ENCODE peak calls at places on chromosomes 4 and X, in four cellular contexts. One of them, this sample, is unnamed.
A peak's percentile ranks its signal among the peaks of the same experiment; 100 is the strongest.

GRCh38 chr4:185787926-185788679 is 23.9 kb downstream of the SORBS2 start:
- DNase-seq in DND-41: no peak
- DNase-seq in naive thymus-derived CD4-positive, alpha-beta T cell: no peak
- DNase-seq in lung: no peak
- DNase-seq in this sample: no peak

GRCh38 chrX:43505759-43506158 is 150.3 kb upstream of the MAOA start:
- DNase-seq in DND-41: no peak
- DNase-seq in naive thymus-derived CD4-positive, alpha-beta T cell: no peak
- DNase-seq in lung: no peak
- DNase-seq in this sample: no peak

GRCh38 chr4:136369073-136369472 is 1163.2 kb downstream of the PCDH18 start:
- DNase-seq in DND-41: no peak
- DNase-seq in naive thymus-derived CD4-positive, alpha-beta T cell: no peak
- DNase-seq in lung: no peak
- DNase-seq in this sample: no peak

GRCh38 chr4:154230723-154231122 is 260.9 kb downstream of the DCHS2 start:
- DNase-seq in DND-41: no peak
- DNase-seq in naive thymus-derived CD4-positive, alpha-beta T cell: no peak
- DNase-seq in lung: no peak
- DNase-seq in this sample: no peak

GRCh38 chrX:46912673-46913491 is 661 bp downstream of the JADE3 start:
- DNase-seq in DND-41: peak; percentile 63
- DNase-seq in naive thymus-derived CD4-positive, alpha-beta T cell: no peak
- DNase-seq in lung: peak; percentile 36
- DNase-seq in this sample: peak; percentile 25

GRCh38 chr4:149999485-150000074 is 78.7 kb upstream of the DCLK2 start:
- DNase-seq in DND-41: no peak
- DNase-seq in naive thymus-derived CD4-positive, alpha-beta T cell: no peak
- DNase-seq in lung: no peak
- DNase-seq in this sample: no peak

GRCh38 chr4:110198472-110199419 is at the start of gene ELOVL6:
- DNase-seq in DND-41: peak; percentile 74
- DNase-seq in naive thymus-derived CD4-positive, alpha-beta T cell: peak; percentile 4
- DNase-seq in lung: peak; percentile 46
- DNase-seq in this sample: peak; percentile 54

GRCh38 chr4:3489451-3489962 is 26.4 kb downstream of the DOK7 start:
- DNase-seq in DND-41: peak; percentile 33
- DNase-seq in naive thymus-derived CD4-positive, alpha-beta T cell: no peak
- DNase-seq in lung: no peak
- DNase-seq in this sample: no peak

GRCh38 chrX:12970691-12971202 is 4.2 kb upstream of the TMSB4X start:
- DNase-seq in DND-41: peak; percentile 75
- DNase-seq in naive thymus-derived CD4-positive, alpha-beta T cell: peak; percentile 73
- DNase-seq in lung: no peak
- DNase-seq in this sample: no peak

GRCh38 chr4:41835321-41835995 is 86.9 kb upstream of the PHOX2B start:
- DNase-seq in DND-41: no peak
- DNase-seq in naive thymus-derived CD4-positive, alpha-beta T cell: no peak
- DNase-seq in lung: no peak
- DNase-seq in this sample: no peak

DNA sequence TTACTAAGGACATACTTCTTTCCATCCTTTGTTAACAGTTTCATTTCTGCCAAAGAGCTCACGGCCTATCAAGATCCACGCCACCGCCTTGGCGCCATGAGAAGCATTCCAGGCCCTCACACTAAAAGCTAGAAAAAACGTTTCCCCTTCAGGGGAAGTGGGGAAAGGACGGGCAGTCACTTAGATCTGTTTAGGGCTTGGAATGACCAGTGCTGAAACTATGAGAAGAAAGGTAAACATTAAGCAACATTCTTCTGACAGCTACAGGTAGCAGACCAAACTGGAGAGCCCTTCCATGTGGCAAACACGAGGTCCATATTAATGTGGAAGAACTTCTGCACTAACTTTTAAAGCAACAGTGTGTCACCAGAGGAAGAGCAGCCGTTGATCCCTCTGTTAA is 146.7 kb downstream of the SH3KBP1 start:
- DNase-seq in DND-41: no peak
- DNase-seq in naive thymus-derived CD4-positive, alpha-beta T cell: no peak
- DNase-seq in lung: peak; percentile 36
- DNase-seq in this sample: no peak
- H3K9me3 ChIP-seq in DND-41: no peaks in the 10 kb centered on the region
- H3K9me3 ChIP-seq in naive thymus-derived CD4-positive, alpha-beta T cell: no peaks in the 10 kb centered on the region
- H3K9me3 ChIP-seq in lung: no peaks in the 10 kb centered on the region
- H3K9me3 ChIP-seq in this sample: no peaks in the 10 kb centered on the region

DNA sequence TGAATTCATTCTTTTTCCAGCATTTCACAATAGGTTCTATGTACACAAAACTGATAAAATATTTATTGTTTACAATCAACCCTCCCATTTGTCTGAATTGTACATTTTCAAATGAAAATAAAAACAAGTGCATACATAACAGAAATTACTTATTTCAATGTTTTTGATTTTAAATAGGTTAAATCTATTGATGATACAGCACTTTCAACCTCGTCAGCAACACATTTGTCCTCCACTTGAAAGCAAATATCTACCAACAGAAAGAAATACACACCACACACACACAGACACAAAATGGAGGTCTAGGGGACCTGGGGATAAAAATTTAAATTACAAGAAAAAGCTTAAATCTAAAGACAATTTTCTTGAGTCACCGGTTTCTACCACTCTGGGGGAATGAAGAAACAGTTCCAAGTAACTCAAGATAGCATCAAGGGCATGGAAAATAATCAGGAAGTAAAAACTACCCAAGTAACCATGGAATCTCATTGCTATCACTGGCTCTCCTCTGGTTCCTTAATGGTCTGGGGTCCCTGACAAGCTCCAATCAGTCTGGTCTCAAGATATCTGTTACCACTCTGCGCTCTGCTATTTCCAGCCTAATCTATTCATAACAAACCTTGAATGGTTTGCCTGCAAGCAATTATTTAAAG is 27.6 kb downstream of the ANKRD17 start:
- DNase-seq in DND-41: no peak
- DNase-seq in naive thymus-derived CD4-positive, alpha-beta T cell: no peak
- DNase-seq in lung: no peak
- DNase-seq in this sample: no peak
- H3K36me3 ChIP-seq in DND-41: peaks cover 43% of the 10 kb centered on the region
- H3K36me3 ChIP-seq in naive thymus-derived CD4-positive, alpha-beta T cell: no peaks in the 10 kb centered on the region
- H3K36me3 ChIP-seq in lung: peaks cover 2% of the 10 kb centered on the region
- H3K36me3 ChIP-seq in this sample: peaks cover 21% of the 10 kb centered on the region

GRCh38 chr4:373062-373839 is 35.6 kb downstream of the ZNF141 start:
- DNase-seq in DND-41: no peak
- DNase-seq in naive thymus-derived CD4-positive, alpha-beta T cell: no peak
- DNase-seq in lung: no peak
- DNase-seq in this sample: no peak

GRCh38 chr4:374298-375160 is 36.9 kb downstream of the ZNF141 start:
- DNase-seq in DND-41: no peak
- DNase-seq in naive thymus-derived CD4-positive, alpha-beta T cell: no peak
- DNase-seq in lung: no peak
- DNase-seq in this sample: no peak
- H3K9me3 ChIP-seq in DND-41: peaks cover 92% of the 10 kb centered on the region
- H3K9me3 ChIP-seq in naive thymus-derived CD4-positive, alpha-beta T cell: peaks cover 88% of the 10 kb centered on the region
- H3K9me3 ChIP-seq in lung: peaks cover 22% of the 10 kb centered on the region
- H3K9me3 ChIP-seq in this sample: peaks cover 100% of the 10 kb centered on the region

DNA sequence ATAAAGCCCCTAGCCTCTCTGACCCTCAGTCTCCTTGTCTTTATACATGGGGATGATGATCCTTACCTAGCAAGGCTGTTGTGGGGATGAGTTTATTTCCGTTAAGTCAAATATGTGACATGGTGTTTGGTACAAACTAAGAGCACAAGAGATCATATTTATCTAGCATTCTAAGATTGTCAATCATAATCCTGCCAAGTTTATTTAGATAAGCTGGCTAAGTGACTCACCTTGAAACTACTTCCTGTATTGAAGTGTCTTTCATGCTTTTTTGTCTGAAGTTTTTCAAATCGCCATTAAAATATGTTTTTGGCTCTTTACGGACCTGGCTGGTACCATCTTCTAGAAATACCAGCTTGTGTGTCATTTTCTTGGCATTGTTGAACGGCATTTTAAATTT is 30.7 kb downstream of the MAP7D3 start:
- DNase-seq in DND-41: no peak
- DNase-seq in naive thymus-derived CD4-positive, alpha-beta T cell: no peak
- DNase-seq in lung: no peak
- DNase-seq in this sample: no peak
- H3K36me3 ChIP-seq in DND-41: peaks cover 57% of the 10 kb centered on the region
- H3K36me3 ChIP-seq in naive thymus-derived CD4-positive, alpha-beta T cell: no peaks in the 10 kb centered on the region
- H3K36me3 ChIP-seq in lung: peaks cover 3% of the 10 kb centered on the region
- H3K36me3 ChIP-seq in this sample: peaks cover 78% of the 10 kb centered on the region

GRCh38 chr4:138935-139334 is 14.6 kb downstream of the ZNF718 start:
- DNase-seq in DND-41: no peak
- DNase-seq in naive thymus-derived CD4-positive, alpha-beta T cell: no peak
- DNase-seq in lung: no peak
- DNase-seq in this sample: no peak
- H3K9me3 ChIP-seq in DND-41: peaks cover 74% of the 10 kb centered on the region
- H3K9me3 ChIP-seq in naive thymus-derived CD4-positive, alpha-beta T cell: peaks cover 80% of the 10 kb centered on the region
- H3K9me3 ChIP-seq in lung: peaks cover 40% of the 10 kb centered on the region
- H3K9me3 ChIP-seq in this sample: peaks cover 100% of the 10 kb centered on the region

GRCh38 chr4:16171831-16172230 is 54.4 kb downstream of the TAPT1 start:
- DNase-seq in DND-41: no peak
- DNase-seq in naive thymus-derived CD4-positive, alpha-beta T cell: no peak
- DNase-seq in lung: no peak
- DNase-seq in this sample: no peak
- H3K36me3 ChIP-seq in DND-41: peaks cover 67% of the 10 kb centered on the region
- H3K36me3 ChIP-seq in naive thymus-derived CD4-positive, alpha-beta T cell: peaks cover 6% of the 10 kb centered on the region
- H3K36me3 ChIP-seq in lung: peaks cover 11% of the 10 kb centered on the region
- H3K36me3 ChIP-seq in this sample: peaks cover 86% of the 10 kb centered on the region

DNA sequence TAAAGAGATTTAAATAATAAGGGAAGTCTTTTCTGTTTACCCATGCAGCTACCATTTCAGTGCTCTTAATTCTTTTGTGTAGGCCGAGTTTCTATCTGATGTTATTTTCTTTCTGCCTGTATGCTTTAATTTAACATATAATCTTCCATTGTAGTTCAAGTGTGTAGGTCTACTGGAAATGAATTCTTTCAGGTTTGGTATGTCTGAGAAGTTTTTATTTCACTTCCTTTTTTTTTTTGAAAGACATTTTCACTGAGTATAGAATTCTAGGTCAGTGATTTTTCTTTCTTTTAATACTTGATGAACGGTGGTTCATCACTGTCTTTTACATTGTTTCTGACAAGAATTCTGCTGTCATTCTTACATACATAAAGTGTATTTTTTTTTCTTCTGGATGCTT is 42.1 kb downstream of the VAMP7 start:
- DNase-seq in DND-41: no peak
- DNase-seq in naive thymus-derived CD4-positive, alpha-beta T cell: no peak
- DNase-seq in lung: no peak
- DNase-seq in this sample: no peak
- H3K9me3 ChIP-seq in DND-41: peaks cover 2% of the 10 kb centered on the region
- H3K9me3 ChIP-seq in naive thymus-derived CD4-positive, alpha-beta T cell: no peaks in the 10 kb centered on the region
- H3K9me3 ChIP-seq in lung: no peaks in the 10 kb centered on the region
- H3K9me3 ChIP-seq in this sample: no peaks in the 10 kb centered on the region

DNA sequence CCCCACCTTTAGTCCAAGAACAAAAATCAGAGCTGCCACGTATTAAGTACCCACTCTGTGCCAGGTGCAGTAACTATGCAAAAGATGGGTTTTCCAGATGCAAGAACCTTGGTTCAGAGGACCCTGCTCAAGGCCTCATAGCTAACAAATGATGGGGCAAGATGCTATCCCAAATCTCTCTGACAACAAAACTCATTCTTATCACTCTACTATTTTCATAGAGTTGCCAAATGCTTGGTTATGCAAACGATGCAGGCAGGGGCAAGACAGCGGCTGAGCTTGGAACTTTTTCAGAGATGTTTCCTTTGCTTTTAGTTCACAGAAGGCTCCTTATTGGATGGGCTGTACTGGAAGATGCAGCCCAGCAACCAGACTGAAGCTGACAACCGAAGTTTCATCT is 30.5 kb downstream of the PKD2 start:
- DNase-seq in DND-41: no peak
- DNase-seq in naive thymus-derived CD4-positive, alpha-beta T cell: no peak
- DNase-seq in lung: no peak
- DNase-seq in this sample: no peak
- H3K36me3 ChIP-seq in DND-41: peaks cover 83% of the 10 kb centered on the region
- H3K36me3 ChIP-seq in naive thymus-derived CD4-positive, alpha-beta T cell: peaks cover 5% of the 10 kb centered on the region
- H3K36me3 ChIP-seq in lung: peaks cover 17% of the 10 kb centered on the region
- H3K36me3 ChIP-seq in this sample: peaks cover 74% of the 10 kb centered on the region